ENCODE peak calls at places on chromosomes 2 and 18, in ten cellular contexts. U is heart right ventricle; L is left ventricle myocardium inferior; P is HFFc6; Q is GM13976; H is stimulated activated CD8-positive, alpha-beta memory T cell treated with anti-CD3 and anti-CD28 coated beads, Interleukin-7, amount 100 ng/mL, for 4 hours; D is activated naive CD8-positive, alpha-beta T cell treated with anti-CD3 and anti-CD28 coated beads, Interleukin-2, amount 10 ng/mL, durations not matched to agents 7 days and 5 days; I is CD8-positive, alpha-beta T cell; T is activated gamma-delta T cell treated with Interleukin-2 at 50 U/mL for 16 hours; F is ELR. W is an unnamed sample.

GRCh38 chr2:193520709-193521458 is 1326.2 kb upstream of the TMEFF2 start:
- DNase-seq in U (no peak), L (no peak), P (no peak), Q (no peak), H (no peak), D (no peak), I (no peak), T (no peak), F (no peak), W (no peak)

GRCh38 chr2:101450965-101451364 is 23.9 kb downstream of the RFX8 start:
- DNase-seq in U (no peak), L (no peak), P (no peak), Q (no peak), H (no peak), D (no peak), I (no peak), T (no peak), F (no peak), W (no peak)

GRCh38 chr2:101349893-101350662 is 37.2 kb downstream of the CREG2 start:
- DNase-seq in U (no peak), L (no peak), P (peak; percentile 21), Q (no peak), H (no peak), D (no peak), I (no peak), T (no peak), F (peak; percentile 64), W (no peak)

GRCh38 chr2:31765078-31765835 is 184.5 kb upstream of the SRD5A2 start:
- DNase-seq in U (no peak), L (no peak), P (no peak), Q (no peak), H (no peak), D (no peak), I (no peak), T (no peak), F (no peak), W (no peak)

GRCh38 chr2:237978058-237978712 is 11.4 kb downstream of the UBE2F start:
- DNase-seq in U (peak; percentile 21), L (peak; percentile 27), P (peak; percentile 10), Q (no peak), H (no peak), D (no peak), I (no peak), T (no peak), F (no peak), W (no peak)

GRCh38 chr2:106108351-106108750 is 85.8 kb downstream of the UXS1 start:
- DNase-seq in U (no peak), L (no peak), P (peak; percentile 25), Q (no peak), H (no peak), D (no peak), I (no peak), T (no peak), F (peak; percentile 34), W (no peak)

GRCh38 chr2:85154048-85154753 is 21.0 kb downstream of the TCF7L1 start:
- DNase-seq in U (no peak), L (no peak), P (no peak), Q (no peak), H (no peak), D (no peak), I (no peak), T (no peak), F (no peak), W (no peak)

GRCh38 chr2:166775176-166775575 is 113.1 kb upstream of the XIRP2 start:
- DNase-seq in U (no peak), L (no peak), P (no peak), Q (no peak), H (no peak), D (no peak), I (no peak), T (no peak), F (no peak), W (no peak)

GRCh38 chr18:4455113-4455811 is at the start of gene DLGAP1:
- DNase-seq in U (peak; percentile 29), L (no peak), P (no peak), Q (peak; percentile 58), H (no peak), D (peak; percentile 33), I (no peak), T (no peak), F (no peak), W (no peak)

GRCh38 chr2:98308068-98308467 is 38.2 kb upstream of the CNGA3 start:
- DNase-seq in U (no peak), L (no peak), P (no peak), Q (no peak), H (no peak), D (no peak), I (no peak), T (no peak), F (peak; percentile 3), W (no peak)

GRCh38 chr18:25425030-25425429 is 73.1 kb upstream of the ZNF521 start:
- DNase-seq in U (no peak), L (no peak), P (no peak), Q (no peak), H (no peak), D (no peak), I (no peak), T (no peak), F (no peak), W (no peak)

GRCh38 chr18:50447102-50447501 is 72.3 kb downstream of the SKA1 start:
- DNase-seq in U (no peak), L (no peak), P (no peak), Q (no peak), H (no peak), D (no peak), I (no peak), T (no peak), F (no peak), W (no peak)

GRCh38 chr18:79680100-79680879 is 687 bp downstream of the CTDP1 start:
- DNase-seq in U (peak; percentile 27), L (no peak), P (peak; percentile 38), Q (peak; percentile 51), H (peak; percentile 41), D (peak; percentile 49), I (peak; percentile 58), T (no peak), F (peak; percentile 69), W (no peak)

GRCh38 chr2:20490300-20491181 is 43.7 kb downstream of the RHOB start:
- DNase-seq in U (no peak), L (peak; percentile 34), P (no peak), Q (no peak), H (no peak), D (no peak), I (no peak), T (no peak), F (no peak), W (no peak)

GRCh38 chr2:209600257-209601180 is 171.1 kb upstream of the UNC80 start:
- DNase-seq in U (no peak), L (no peak), P (no peak), Q (no peak), H (no peak), D (no peak), I (no peak), T (no peak), F (no peak), W (no peak)

GRCh38 chr2:30239308-30240161 is 8.2 kb downstream of the LBH start:
- DNase-seq in U (peak; percentile 75), L (peak; percentile 76), P (peak; percentile 31), Q (peak; percentile 65), H (peak; percentile 47), D (peak; percentile 82), I (peak; percentile 71), T (peak; percentile 66), F (peak; percentile 54), W (no peak)

GRCh38 chr2:145524836-145525235 is 1004.9 kb upstream of the ZEB2 start:
- DNase-seq in U (no peak), L (no peak), P (no peak), Q (no peak), H (no peak), D (no peak), I (no peak), T (no peak), F (no peak), W (no peak)

GRCh38 chr2:177282101-177282573 is 17.6 kb upstream of the NFE2L2 start:
- DNase-seq in U (peak; percentile 17), L (peak; percentile 33), P (peak; percentile 29), Q (no peak), H (no peak), D (no peak), I (no peak), T (no peak), F (no peak), W (no peak)

GRCh38 chr2:8646731-8647461 is 35.0 kb upstream of the ID2 start:
- DNase-seq in U (no peak), L (no peak), P (no peak), Q (no peak), H (no peak), D (no peak), I (no peak), T (no peak), F (no peak), W (no peak)

GRCh38 chr18:73962251-73962650 is 185.4 kb downstream of the FBXO15 start:
- DNase-seq in U (no peak), L (no peak), P (peak; percentile 71), Q (no peak), H (no peak), D (no peak), I (no peak), T (no peak), F (peak; percentile 41), W (no peak)

GRCh38 chr2:120261387-120262006 is 8.8 kb downstream of the RALB start:
- DNase-seq in U (no peak), L (no peak), P (no peak), Q (peak; percentile 71), H (no peak), D (no peak), I (no peak), T (no peak), F (no peak), W (no peak)

GRCh38 chr2:58620127-58620526 is 379.0 kb upstream of the FANCL start:
- DNase-seq in U (no peak), L (no peak), P (no peak), Q (no peak), H (no peak), D (no peak), I (no peak), T (no peak), F (peak; percentile 91), W (no peak)

GRCh38 chr2:120287183-120288015 is 34.7 kb downstream of the RALB start:
- DNase-seq in U (no peak), L (no peak), P (peak; percentile 94), Q (peak; percentile 70), H (no peak), D (no peak), I (no peak), T (no peak), F (peak; percentile 97), W (no peak)

GRCh38 chr18:69588301-69588700 is 187.6 kb downstream of the DOK6 start:
- DNase-seq in U (no peak), L (no peak), P (no peak), Q (no peak), H (no peak), D (no peak), I (no peak), T (no peak), F (peak; percentile 6), W (no peak)

GRCh38 chr2:171159326-171160118 is 1.2 kb downstream of the TLK1 start:
- DNase-seq in U (no peak), L (peak; percentile 40), P (peak; percentile 72), Q (peak; percentile 49), H (peak; percentile 3), D (no peak), I (peak; percentile 53), T (peak; percentile 28), F (peak; percentile 61), W (peak; percentile 54)

GRCh38 chr18:11955299-11956029 is 25.8 kb upstream of the IMPA2 start:
- DNase-seq in U (peak; percentile 36), L (no peak), P (peak; percentile 73), Q (no peak), H (no peak), D (no peak), I (no peak), T (no peak), F (peak; percentile 82), W (no peak)

GRCh38 chr2:44964704-44965343 is 23.3 kb downstream of the SIX3 start:
- DNase-seq in U (no peak), L (no peak), P (no peak), Q (no peak), H (no peak), D (no peak), I (no peak), T (no peak), F (peak; percentile 49), W (no peak)

GRCh38 chr2:10382313-10383061 is 65.6 kb downstream of the ODC1 start:
- DNase-seq in U (no peak), L (no peak), P (no peak), Q (no peak), H (peak; percentile 30), D (peak; percentile 52), I (peak; percentile 41), T (peak; percentile 44), F (no peak), W (no peak)